ENCODE peak calls at places on chromosomes 4 and X, in eight cellular contexts. X is A549; B is GM23248; M is upper lobe of right lung; O is tibial artery; A is adrenal gland; S is astrocyte; H is CD4-positive, alpha-beta memory T cell. U is an unnamed sample.

GRCh38 chr4:7590205-7590604 is 155.5 kb upstream of the PSAPL1 start:
- DNase-seq in X (no peak), B (peak), M (no peak), O (no peak), A (no peak), S (peak), H (no peak), U (no peak)

GRCh38 chr4:79865253-79865652 is 207.8 kb downstream of the ANTXR2 start:
- DNase-seq in X (no peak), B (peak), M (no peak), O (no peak), A (no peak), S (peak), H (no peak), U (no peak)

GRCh38 chr4:78962597-78963115 is 23.4 kb upstream of the PAQR3 start:
- DNase-seq in X (no peak), B (no peak), M (no peak), O (no peak), A (no peak), S (no peak), H (no peak), U (no peak)

GRCh38 chr4:168999836-169000235 is 10.2 kb downstream of the CBR4 start:
- DNase-seq in X (no peak), B (no peak), M (no peak), O (no peak), A (no peak), S (peak), H (no peak), U (no peak)

GRCh38 chr4:79652232-79652631 is 244.2 kb upstream of the GK2 start:
- DNase-seq in X (no peak), B (peak), M (no peak), O (no peak), A (no peak), S (peak), H (no peak), U (no peak)

GRCh38 chr4:67988986-67989385 is 25.7 kb upstream of the TMPRSS11A start:
- DNase-seq in X (no peak), B (peak), M (no peak), O (no peak), A (no peak), S (peak), H (no peak), U (no peak)

GRCh38 chr4:9919047-9919446 is 102.2 kb downstream of the SLC2A9 start:
- DNase-seq in X (no peak), B (no peak), M (no peak), O (no peak), A (no peak), S (no peak), H (no peak), U (no peak)

GRCh38 chrX:53257166-53257565 is 24.2 kb downstream of the IQSEC2 start:
- DNase-seq in X (no peak), B (no peak), M (no peak), O (no peak), A (no peak), S (no peak), H (no peak), U (no peak)

GRCh38 chrX:106284431-106285025 is 116.4 kb downstream of the PWWP3B start:
- DNase-seq in X (no peak), B (no peak), M (no peak), O (no peak), A (no peak), S (no peak), H (no peak), U (no peak)

GRCh38 chrX:40866878-40867277 is 131.5 kb upstream of the MED14 start:
- DNase-seq in X (no peak), B (peak), M (no peak), O (no peak), A (peak), S (peak), H (no peak), U (no peak)

GRCh38 chr4:172042714-172043114 is 229.5 kb downstream of the GALNTL6 start:
- DNase-seq in X (no peak), B (no peak), M (no peak), O (no peak), A (peak), S (peak), H (no peak), U (no peak)

GRCh38 chrX:22122510-22122909 is 90.4 kb downstream of the PHEX start:
- DNase-seq in X (no peak), B (peak), M (no peak), O (peak), A (no peak), S (peak), H (no peak), U (no peak)

GRCh38 chr4:109419679-109420078 is 13.9 kb upstream of the SEC24B start:
- DNase-seq in X (no peak), B (no peak), M (no peak), O (no peak), A (no peak), S (peak), H (no peak), U (no peak)

GRCh38 chr4:18880850-18881249 is 859.3 kb upstream of the LCORL start:
- DNase-seq in X (no peak), B (no peak), M (no peak), O (no peak), A (no peak), S (no peak), H (no peak), U (no peak)

GRCh38 chr4:77454858-77455257 is 150.8 kb upstream of the CXCL13 start:
- DNase-seq in X (no peak), B (no peak), M (no peak), O (no peak), A (no peak), S (no peak), H (no peak), U (no peak)

GRCh38 chr4:156783963-156784362 is 187.6 kb downstream of the PDGFC start:
- DNase-seq in X (no peak), B (no peak), M (no peak), O (no peak), A (no peak), S (no peak), H (no peak), U (no peak)

GRCh38 chr4:146545102-146545501 is 23.4 kb upstream of the SLC10A7 start:
- DNase-seq in X (peak), B (peak), M (no peak), O (no peak), A (peak), S (no peak), H (no peak), U (no peak)

GRCh38 chr4:147968641-147969040 is 236.8 kb downstream of the ARHGAP10 start:
- DNase-seq in X (no peak), B (no peak), M (no peak), O (no peak), A (no peak), S (peak), H (no peak), U (no peak)

GRCh38 chrX:45850197-45850774 is 649.6 kb upstream of the DIPK2B start:
- DNase-seq in X (no peak), B (peak), M (no peak), O (no peak), A (no peak), S (peak), H (peak), U (no peak)

GRCh38 chr4:31275906-31276305 is 555.7 kb downstream of the PCDH7 start:
- DNase-seq in X (no peak), B (no peak), M (no peak), O (no peak), A (no peak), S (no peak), H (no peak), U (no peak)

GRCh38 chrX:129115104-129115503 is 408.2 kb downstream of the SMARCA1 start:
- DNase-seq in X (peak), B (peak), M (no peak), O (no peak), A (no peak), S (no peak), H (no peak), U (no peak)

GRCh38 chrX:70049406-70049805 is 332 bp downstream of the AWAT2 start:
- DNase-seq in X (no peak), B (no peak), M (no peak), O (no peak), A (no peak), S (no peak), H (no peak), U (no peak)

GRCh38 chr4:187604984-187605383 is 390.6 kb upstream of the ZFP42 start:
- DNase-seq in X (no peak), B (no peak), M (no peak), O (no peak), A (no peak), S (no peak), H (no peak), U (no peak)

GRCh38 chr4:77376788-77377460 is 219.9 kb downstream of the CCNG2 start:
- DNase-seq in X (no peak), B (no peak), M (no peak), O (no peak), A (no peak), S (no peak), H (no peak), U (no peak)

GRCh38 chr4:55727746-55728145 is 91.6 kb upstream of the NMU start:
- DNase-seq in X (no peak), B (peak), M (no peak), O (no peak), A (no peak), S (no peak), H (no peak), U (no peak)

GRCh38 chr4:165877291-165877690 is 4.3 kb downstream of the TLL1 start:
- DNase-seq in X (no peak), B (peak), M (no peak), O (no peak), A (no peak), S (no peak), H (no peak), U (no peak)

GRCh38 chrX:111365770-111366325 is 46.1 kb downstream of the DCX start:
- DNase-seq in X (no peak), B (no peak), M (no peak), O (no peak), A (no peak), S (no peak), H (no peak), U (no peak)

GRCh38 chr4:7721984-7722551 is 217.6 kb downstream of the AFAP1 start:
- DNase-seq in X (no peak), B (no peak), M (no peak), O (no peak), A (no peak), S (no peak), H (no peak), U (no peak)

GRCh38 chrX:32116047-32116446 is 1044.2 kb upstream of the FTHL17 start:
- DNase-seq in X (no peak), B (no peak), M (no peak), O (no peak), A (no peak), S (no peak), H (no peak), U (no peak)

GRCh38 chr4:159374749-159375535 is 272.1 kb downstream of the RAPGEF2 start:
- DNase-seq in X (no peak), B (peak), M (no peak), O (no peak), A (no peak), S (peak), H (no peak), U (no peak)

GRCh38 chr4:147831452-147832192 is 99.7 kb downstream of the ARHGAP10 start:
- DNase-seq in X (peak), B (peak), M (no peak), O (peak), A (peak), S (peak), H (no peak), U (no peak)

GRCh38 chrX:54481751-54482150 is 14.3 kb downstream of the FGD1 start:
- DNase-seq in X (no peak), B (peak), M (no peak), O (no peak), A (no peak), S (no peak), H (no peak), U (no peak)
- H3K27ac ChIP-seq in X (no peak), B (peak), M (no peak), O (peak), A (no peak), S (no peak), H (no peak), U (no peak)

DNA sequence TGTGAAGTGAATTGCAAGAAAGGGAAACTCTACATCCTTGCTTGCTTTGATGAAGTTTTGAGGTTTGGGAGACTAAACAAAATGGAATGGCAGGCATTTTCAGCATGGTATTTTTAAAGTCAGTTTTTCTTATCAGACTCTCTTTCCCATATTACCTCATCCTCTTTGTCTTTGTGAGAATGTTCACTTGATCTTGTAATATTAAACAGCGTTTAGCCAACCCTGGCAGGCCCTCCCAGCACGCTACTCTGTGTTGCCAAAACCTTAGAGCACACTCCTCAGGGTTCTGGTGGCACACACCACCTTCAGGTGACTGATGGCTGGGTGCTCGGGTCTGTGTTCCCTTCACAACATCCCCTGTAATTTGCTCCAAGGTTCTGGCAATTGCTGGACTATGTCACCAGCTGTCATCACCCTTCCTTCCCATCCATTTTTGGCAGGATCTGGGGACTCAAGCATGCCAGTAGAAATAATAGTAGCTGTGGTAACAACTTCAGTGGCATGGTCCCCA is 273.3 kb downstream of the DCTD start:
- DNase-seq in X (no peak), B (peak), M (no peak), O (peak), A (no peak), S (peak), H (no peak), U (no peak)
- H3K4me3 ChIP-seq in X (no peak), B (peak), M (no peak), O (no peak), A (no peak), S (peak), H (no peak), U (no peak)

GRCh38 chr4:121192013-121192412 is 27.9 kb upstream of the TNIP3 start:
- DNase-seq in X (no peak), B (peak), M (no peak), O (no peak), A (no peak), S (peak), H (no peak), U (no peak)

GRCh38 chr4:121191351-121191750 is 27.2 kb upstream of the TNIP3 start:
- DNase-seq in X (no peak), B (no peak), M (no peak), O (no peak), A (no peak), S (no peak), H (peak), U (no peak)

GRCh38 chr4:121190389-121190788 is 26.3 kb upstream of the TNIP3 start:
- DNase-seq in X (no peak), B (no peak), M (no peak), O (no peak), A (no peak), S (no peak), H (no peak), U (no peak)

GRCh38 chr4:121189811-121190210 is 25.7 kb upstream of the TNIP3 start:
- DNase-seq in X (no peak), B (no peak), M (no peak), O (no peak), A (no peak), S (no peak), H (peak), U (no peak)

GRCh38 chr4:121189351-121189750 is 25.2 kb upstream of the TNIP3 start:
- DNase-seq in X (no peak), B (no peak), M (no peak), O (no peak), A (no peak), S (no peak), H (no peak), U (no peak)
- H3K27ac ChIP-seq in X (no peak), B (no peak), M (no peak), O (no peak), A (no peak), S (no peak), H (peak), U (no peak)

GRCh38 chrX:107733686-107734085 is 41.9 kb downstream of the TSC22D3 start:
- DNase-seq in X (no peak), B (no peak), M (no peak), O (no peak), A (no peak), S (no peak), H (no peak), U (no peak)
- H3K4me3 ChIP-seq in X (no peak), B (no peak), M (no peak), O (no peak), A (no peak), S (no peak), H (no peak), U (no peak)

GRCh38 chr4:140296335-140296753 is 77.1 kb upstream of the SCOC start:
- DNase-seq in X (peak), B (peak), M (no peak), O (peak), A (peak), S (peak), H (no peak), U (peak)

GRCh38 chr4:140302151-140302859 is 71.1 kb upstream of the SCOC start:
- DNase-seq in X (no peak), B (no peak), M (no peak), O (no peak), A (no peak), S (no peak), H (no peak), U (no peak)

GRCh38 chr4:140298001-140298400 is 75.4 kb upstream of the SCOC start:
- DNase-seq in X (no peak), B (no peak), M (no peak), O (no peak), A (no peak), S (no peak), H (no peak), U (no peak)

GRCh38 chr4:140296871-140297570 is 76.4 kb upstream of the SCOC start:
- DNase-seq in X (no peak), B (peak), M (no peak), O (no peak), A (peak), S (peak), H (no peak), U (peak)

DNA sequence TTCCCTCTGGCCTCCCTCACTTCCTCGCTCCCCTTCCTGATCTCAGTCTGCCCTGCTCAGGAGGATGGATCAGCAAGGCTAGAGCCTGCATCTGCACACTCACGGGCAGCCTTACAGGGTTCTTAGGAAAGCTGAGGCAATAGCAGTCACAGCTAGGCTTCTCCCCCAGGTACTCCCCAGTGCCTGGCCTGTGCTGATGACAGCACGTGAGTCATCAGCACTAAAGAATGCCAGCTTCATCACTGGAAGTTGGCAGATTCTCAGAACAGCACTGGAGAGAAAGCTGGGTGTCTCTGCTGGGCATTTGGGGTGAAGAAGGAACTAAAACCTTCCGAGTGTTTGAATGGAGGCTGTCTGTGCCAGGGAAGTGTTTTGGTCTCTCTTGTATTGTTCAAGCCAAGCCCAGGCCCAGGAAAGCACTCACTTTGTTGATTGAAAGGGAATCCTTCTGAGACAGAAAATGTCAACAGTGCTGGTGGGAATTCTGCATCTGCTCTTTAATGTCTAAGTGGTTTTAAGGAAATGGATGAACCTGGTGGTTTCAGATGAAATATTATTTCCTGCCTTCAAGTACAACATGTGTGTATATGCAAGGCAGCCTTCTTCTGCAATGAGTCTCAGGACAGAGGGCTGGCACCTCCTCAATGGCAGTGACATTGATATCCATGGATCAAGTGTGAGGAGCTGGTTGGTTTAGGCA is 73.0 kb upstream of the SCOC start:
- DNase-seq in X (peak), B (peak), M (no peak), O (no peak), A (peak), S (peak), H (no peak), U (no peak)
- H3K27ac ChIP-seq in X (peak), B (peak), M (no peak), O (no peak), A (no peak), S (no peak), H (no peak), U (peak)

DNA sequence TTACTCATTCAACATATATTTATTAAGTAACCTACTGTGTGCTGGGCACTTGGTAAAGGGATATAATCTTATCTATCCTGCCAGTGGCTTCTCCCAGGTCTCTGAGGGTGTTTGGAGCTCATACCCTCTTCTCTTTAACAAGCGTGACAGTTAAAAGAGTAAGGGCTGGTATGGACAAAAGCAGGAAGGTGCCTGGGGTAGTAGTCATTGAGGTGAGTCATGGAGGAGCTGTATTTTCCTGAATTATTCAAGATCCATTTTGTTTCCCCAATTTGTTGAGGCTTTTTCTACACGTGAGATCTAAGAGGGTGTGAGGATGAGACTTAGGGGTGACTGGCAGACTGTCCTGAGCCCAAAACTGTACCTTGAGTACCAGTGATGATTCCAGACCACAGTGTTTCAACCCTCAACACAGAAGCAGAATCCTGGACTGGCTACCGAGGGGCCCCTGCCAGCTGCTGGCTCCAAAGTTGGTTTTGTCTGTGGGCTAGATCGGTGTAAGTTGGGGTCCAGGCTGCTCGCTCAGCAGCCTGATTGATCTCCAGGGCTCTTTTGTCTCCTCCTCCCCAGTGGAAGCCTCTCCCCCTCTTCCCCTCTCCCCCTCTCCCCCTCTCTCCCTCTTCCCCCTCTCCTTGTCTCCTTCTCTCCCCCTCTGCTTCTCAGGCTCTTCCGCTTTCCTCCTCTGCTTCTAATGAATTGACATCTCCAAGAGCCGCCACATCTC is at the start of gene DRP2:
- DNase-seq in X (peak), B (peak), M (no peak), O (no peak), A (no peak), S (peak), H (no peak), U (no peak)
- H3K4me3 ChIP-seq in X (no peak), B (no peak), M (no peak), O (no peak), A (no peak), S (peak), H (no peak), U (peak)

GRCh38 chr4:183908284-183908683 is 3.2 kb downstream of the STOX2 start:
- DNase-seq in X (no peak), B (no peak), M (no peak), O (no peak), A (no peak), S (no peak), H (no peak), U (no peak)

GRCh38 chr4:183905081-183905592 is at the start of gene STOX2:
- DNase-seq in X (peak), B (peak), M (peak), O (peak), A (peak), S (peak), H (no peak), U (peak)

GRCh38 chr4:183905593-183906485 is 732 bp downstream of the STOX2 start:
- DNase-seq in X (peak), B (peak), M (peak), O (peak), A (peak), S (peak), H (no peak), U (peak)

GRCh38 chr4:183906736-183907651 is 1.9 kb downstream of the STOX2 start:
- DNase-seq in X (no peak), B (peak), M (peak), O (no peak), A (no peak), S (no peak), H (no peak), U (peak)

DNA sequence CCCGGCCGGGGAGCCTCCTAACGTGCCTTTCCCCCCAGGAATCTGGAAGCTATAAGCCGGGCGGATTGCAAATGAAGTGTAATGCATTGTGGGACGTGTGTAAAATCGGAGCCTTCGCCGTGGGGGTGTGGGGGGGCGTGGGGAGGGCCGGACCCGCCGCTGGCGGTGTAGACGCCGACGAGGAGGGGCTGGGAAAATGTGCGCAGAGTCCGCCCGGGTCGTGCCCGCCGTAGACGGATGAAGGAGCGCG is 1.3 kb downstream of the STOX2 start:
- DNase-seq in X (no peak), B (no peak), M (no peak), O (no peak), A (no peak), S (no peak), H (no peak), U (no peak)
- H3K27ac ChIP-seq in X (no peak), B (no peak), M (no peak), O (peak), A (no peak), S (no peak), H (no peak), U (peak)

U was measured in dorsolateral prefrontal cortex.